ENCODE peak calls at places on chromosomes 12 and 14, in nine cellular contexts. One of them, this sample, is unnamed.

GRCh38 chr12:120662879-120663278 is 22.5 kb downstream of the CABP1 start:
- DNase-seq in occipital lobe: no peak
- DNase-seq in nucleus accumbens: no peak
- DNase-seq in naive thymus-derived CD8-positive, alpha-beta T cell: no peak
- DNase-seq in NT2/D1: no peak
- DNase-seq in upper lobe of right lung: no peak
- DNase-seq in fibroblast of mammary gland: no peak
- DNase-seq in foreskin fibroblast: no peak
- DNase-seq in heart left ventricle: no peak
- DNase-seq in this sample: no peak

GRCh38 chr12:95319694-95320331 is 102.2 kb downstream of the VEZT start:
- DNase-seq in NT2/D1: no peak
- DNase-seq in naive thymus-derived CD8-positive, alpha-beta T cell: no peak
- DNase-seq in occipital lobe: no peak
- DNase-seq in foreskin fibroblast: peak; percentile 7
- DNase-seq in heart left ventricle: no peak
- DNase-seq in upper lobe of right lung: no peak
- DNase-seq in fibroblast of mammary gland: no peak
- DNase-seq in nucleus accumbens: no peak
- DNase-seq in this sample: peak; percentile 39

GRCh38 chr14:76591270-76591669 is 170.0 kb upstream of the VASH1 start:
- DNase-seq in heart left ventricle: no peak
- DNase-seq in NT2/D1: no peak
- DNase-seq in fibroblast of mammary gland: no peak
- DNase-seq in upper lobe of right lung: no peak
- DNase-seq in foreskin fibroblast: no peak
- DNase-seq in occipital lobe: no peak
- DNase-seq in nucleus accumbens: peak; percentile 10
- DNase-seq in naive thymus-derived CD8-positive, alpha-beta T cell: no peak
- DNase-seq in this sample: no peak

GRCh38 chr14:50726372-50727107 is 58.4 kb upstream of the SAV1 start:
- DNase-seq in NT2/D1: no peak
- DNase-seq in nucleus accumbens: no peak
- DNase-seq in fibroblast of mammary gland: peak; percentile 98
- DNase-seq in upper lobe of right lung: no peak
- DNase-seq in occipital lobe: no peak
- DNase-seq in foreskin fibroblast: peak; percentile 88
- DNase-seq in heart left ventricle: no peak
- DNase-seq in naive thymus-derived CD8-positive, alpha-beta T cell: no peak
- DNase-seq in this sample: peak; percentile 1

GRCh38 chr12:26135010-26135420 is 10.2 kb upstream of the BHLHE41 start:
- DNase-seq in foreskin fibroblast: no peak
- DNase-seq in NT2/D1: no peak
- DNase-seq in heart left ventricle: no peak
- DNase-seq in upper lobe of right lung: peak; percentile 93
- DNase-seq in occipital lobe: no peak
- DNase-seq in naive thymus-derived CD8-positive, alpha-beta T cell: no peak
- DNase-seq in nucleus accumbens: peak; percentile 66
- DNase-seq in fibroblast of mammary gland: peak; percentile 10
- DNase-seq in this sample: peak; percentile 36

GRCh38 chr12:107912421-107913004 is 138.0 kb downstream of the ASCL4 start:
- DNase-seq in nucleus accumbens: peak; percentile 49
- DNase-seq in heart left ventricle: no peak
- DNase-seq in occipital lobe: no peak
- DNase-seq in naive thymus-derived CD8-positive, alpha-beta T cell: peak; percentile 61
- DNase-seq in fibroblast of mammary gland: peak; percentile 25
- DNase-seq in foreskin fibroblast: no peak
- DNase-seq in upper lobe of right lung: peak; percentile 74
- DNase-seq in NT2/D1: peak; percentile 58
- DNase-seq in this sample: no peak

GRCh38 chr12:69661386-69661785 is 37.7 kb downstream of the BEST3 start:
- DNase-seq in NT2/D1: no peak
- DNase-seq in fibroblast of mammary gland: no peak
- DNase-seq in heart left ventricle: no peak
- DNase-seq in nucleus accumbens: no peak
- DNase-seq in naive thymus-derived CD8-positive, alpha-beta T cell: no peak
- DNase-seq in upper lobe of right lung: no peak
- DNase-seq in occipital lobe: no peak
- DNase-seq in foreskin fibroblast: no peak
- DNase-seq in this sample: no peak

GRCh38 chr14:90597961-90598360 is 201.1 kb downstream of the CALM1 start:
- DNase-seq in nucleus accumbens: no peak
- DNase-seq in upper lobe of right lung: no peak
- DNase-seq in heart left ventricle: no peak
- DNase-seq in fibroblast of mammary gland: no peak
- DNase-seq in NT2/D1: no peak
- DNase-seq in foreskin fibroblast: no peak
- DNase-seq in naive thymus-derived CD8-positive, alpha-beta T cell: no peak
- DNase-seq in occipital lobe: no peak
- DNase-seq in this sample: no peak

GRCh38 chr14:104249092-104249491 is 110.7 kb downstream of the KIF26A start:
- DNase-seq in naive thymus-derived CD8-positive, alpha-beta T cell: no peak
- DNase-seq in heart left ventricle: no peak
- DNase-seq in foreskin fibroblast: no peak
- DNase-seq in NT2/D1: no peak
- DNase-seq in upper lobe of right lung: peak; percentile 46
- DNase-seq in fibroblast of mammary gland: no peak
- DNase-seq in nucleus accumbens: no peak
- DNase-seq in occipital lobe: no peak
- DNase-seq in this sample: no peak

GRCh38 chr14:33280646-33281045 is 342.0 kb downstream of the NPAS3 start:
- DNase-seq in foreskin fibroblast: no peak
- DNase-seq in nucleus accumbens: no peak
- DNase-seq in fibroblast of mammary gland: peak; percentile 76
- DNase-seq in naive thymus-derived CD8-positive, alpha-beta T cell: no peak
- DNase-seq in upper lobe of right lung: no peak
- DNase-seq in NT2/D1: no peak
- DNase-seq in heart left ventricle: no peak
- DNase-seq in occipital lobe: no peak
- DNase-seq in this sample: peak; percentile 38

GRCh38 chr12:20213851-20214250 is 154.5 kb upstream of the PDE3A start:
- DNase-seq in nucleus accumbens: no peak
- DNase-seq in foreskin fibroblast: peak; percentile 1
- DNase-seq in fibroblast of mammary gland: peak; percentile 60
- DNase-seq in NT2/D1: no peak
- DNase-seq in upper lobe of right lung: no peak
- DNase-seq in naive thymus-derived CD8-positive, alpha-beta T cell: no peak
- DNase-seq in occipital lobe: no peak
- DNase-seq in heart left ventricle: no peak
- DNase-seq in this sample: no peak

GRCh38 chr12:87363497-87364084 is 665.6 kb downstream of the C12orf50 start:
- DNase-seq in naive thymus-derived CD8-positive, alpha-beta T cell: no peak
- DNase-seq in NT2/D1: no peak
- DNase-seq in nucleus accumbens: no peak
- DNase-seq in fibroblast of mammary gland: no peak
- DNase-seq in upper lobe of right lung: peak; percentile 27
- DNase-seq in foreskin fibroblast: no peak
- DNase-seq in occipital lobe: no peak
- DNase-seq in heart left ventricle: no peak
- DNase-seq in this sample: no peak

GRCh38 chr12:64390275-64390851 is at the start of gene C12orf56:
- DNase-seq in nucleus accumbens: no peak
- DNase-seq in upper lobe of right lung: no peak
- DNase-seq in fibroblast of mammary gland: peak; percentile 26
- DNase-seq in foreskin fibroblast: peak; percentile 11
- DNase-seq in NT2/D1: no peak
- DNase-seq in occipital lobe: no peak
- DNase-seq in heart left ventricle: no peak
- DNase-seq in naive thymus-derived CD8-positive, alpha-beta T cell: peak; percentile 14
- DNase-seq in this sample: no peak

GRCh38 chr14:64646103-64646502 is 58.1 kb upstream of the PLEKHG3 start:
- DNase-seq in upper lobe of right lung: no peak
- DNase-seq in heart left ventricle: no peak
- DNase-seq in nucleus accumbens: no peak
- DNase-seq in foreskin fibroblast: peak; percentile 58
- DNase-seq in naive thymus-derived CD8-positive, alpha-beta T cell: no peak
- DNase-seq in occipital lobe: no peak
- DNase-seq in NT2/D1: no peak
- DNase-seq in fibroblast of mammary gland: peak; percentile 89
- DNase-seq in this sample: no peak

This sample was measured in brain microvascular endothelial cell.